ENCODE peak calls at places on chromosomes 16 and 17, in nine cellular contexts. X, J, G, N, B, Z, V, D and C are unnamed samples.

GRCh38 chr17:4764612-4765011 is 7.1 kb upstream of the TM4SF5 start:
- DNase-seq in X (no peak), V (no peak), B (no peak), Z (no peak), D (no peak), J (no peak), N (no peak), G (no peak), C (no peak)

GRCh38 chr16:63461248-63461841 is 1425.1 kb upstream of the CDH8 start:
- DNase-seq in G (no peak), N (peak), V (no peak), J (no peak), D (peak), B (peak), X (peak), Z (peak), C (peak)

GRCh38 chr16:66127459-66128362 is 238.8 kb upstream of the CDH5 start:
- DNase-seq in D (no peak), J (no peak), N (no peak), X (no peak), G (no peak), B (no peak), V (no peak), Z (no peak), C (peak)

GRCh38 chr17:76237859-76238313 is 2.4 kb downstream of the RNF157 start:
- DNase-seq in B (no peak), V (peak), Z (no peak), N (no peak), D (no peak), J (no peak), X (no peak), G (no peak), C (peak)

GRCh38 chr17:51610834-51611233 is 350.5 kb downstream of the UTP18 start:
- DNase-seq in B (no peak), J (no peak), Z (no peak), G (no peak), N (no peak), D (no peak), X (no peak), V (no peak), C (no peak)

GRCh38 chr17:75878174-75878998 is at the start of gene TRIM47:
- DNase-seq in G (peak), Z (peak), D (no peak), N (peak), J (no peak), V (peak), B (no peak), X (peak), C (peak)

GRCh38 chr17:4327638-4328037 is 38.8 kb downstream of the UBE2G1 start:
- DNase-seq in D (no peak), X (no peak), B (no peak), Z (no peak), N (no peak), V (peak), J (no peak), G (no peak), C (peak)

GRCh38 chr17:846901-847777 is 65.0 kb downstream of the MRM3 start:
- DNase-seq in V (no peak), X (no peak), N (no peak), G (peak), J (no peak), B (peak), D (no peak), Z (no peak), C (no peak)

GRCh38 chr17:59165933-59166342 is 10.4 kb downstream of the PRR11 start:
- DNase-seq in B (peak), V (peak), Z (peak), D (no peak), G (peak), X (peak), N (no peak), J (peak), C (peak)

GRCh38 chr16:68382296-68382718 is 66.0 kb downstream of the SMPD3 start:
- DNase-seq in N (peak), J (no peak), V (peak), G (peak), Z (no peak), D (no peak), B (no peak), X (peak), C (peak)

GRCh38 chr16:82031116-82032084 is 3.7 kb upstream of the HSD17B2 start:
- DNase-seq in G (no peak), J (no peak), B (peak), N (peak), X (peak), V (no peak), D (no peak), Z (peak), C (peak)

GRCh38 chr16:72508196-72508595 is 336.2 kb upstream of the PMFBP1 start:
- DNase-seq in Z (no peak), N (no peak), J (no peak), B (no peak), G (no peak), V (no peak), X (no peak), D (no peak), C (no peak)

GRCh38 chr17:37802712-37803416 is 58.0 kb upstream of the HNF1B start:
- DNase-seq in J (no peak), Z (no peak), B (no peak), X (no peak), D (no peak), V (no peak), G (no peak), N (no peak), C (no peak)

GRCh38 chr16:85592700-85593502 is 20.2 kb upstream of the GSE1 start:
- DNase-seq in B (no peak), J (no peak), V (no peak), Z (no peak), X (no peak), D (no peak), G (no peak), N (no peak), C (no peak)

GRCh38 chr16:85751665-85752501 is 987 bp upstream of the C16orf74 start:
- DNase-seq in B (no peak), X (no peak), D (no peak), J (no peak), V (no peak), N (no peak), Z (peak), G (no peak), C (no peak)

GRCh38 chr16:893360-893759 is 77.4 kb downstream of the LMF1 start:
- DNase-seq in J (no peak), Z (no peak), V (no peak), N (no peak), B (no peak), X (no peak), G (no peak), D (no peak), C (no peak)

GRCh38 chr16:23858496-23859062 is 22.8 kb downstream of the PRKCB start:
- DNase-seq in J (no peak), B (no peak), Z (no peak), X (no peak), V (no peak), D (no peak), G (no peak), N (no peak), C (no peak)

GRCh38 chr17:49964539-49965521 is 4.2 kb upstream of the DLX4 start:
- DNase-seq in X (no peak), N (no peak), J (peak), D (no peak), B (no peak), Z (no peak), V (no peak), G (peak), C (no peak)